ENCODE peak calls at places on chromosomes 7 and 10, in six cellular contexts. D is suprapubic skin, Z is sigmoid colon, M is IMR-90, L is A549, X is ovary. I is an unnamed sample.

GRCh38 chr10:27153855-27154198 is 357 bp downstream of the YME1L1 start:
- DNase-seq in D (no peak), Z (no peak), M (peak; percentile 29), L (peak; percentile 28), X (no peak), I (peak; percentile 10)

GRCh38 chr7:106895246-106895864 is 30.3 kb downstream of the PIK3CG start:
- DNase-seq in D (no peak), Z (no peak), M (no peak), L (no peak), X (no peak), I (no peak)

GRCh38 chr10:51878695-51879094 is 179.3 kb upstream of the CSTF2T start:
- DNase-seq in D (no peak), Z (no peak), M (no peak), L (no peak), X (no peak), I (no peak)

GRCh38 chr10:29240991-29241660 is 47.7 kb upstream of the LYZL1 start:
- DNase-seq in D (no peak), Z (no peak), M (no peak), L (no peak), X (peak; percentile 74), I (no peak)

GRCh38 chr10:117647306-117647705 is 104.8 kb downstream of the EMX2 start:
- DNase-seq in D (no peak), Z (no peak), M (no peak), L (no peak), X (no peak), I (no peak)

GRCh38 chr7:141702047-141702567 is at the start of gene DENND11:
- DNase-seq in D (no peak), Z (no peak), M (peak; percentile 11), L (peak; percentile 37), X (peak; percentile 53), I (peak; percentile 45)

GRCh38 chr10:59904431-59905065 is 1.8 kb downstream of the CCDC6 start:
- DNase-seq in D (no peak), Z (no peak), M (no peak), L (no peak), X (no peak), I (no peak)

GRCh38 chr7:49596701-49597491 is 176.5 kb upstream of the VWC2 start:
- DNase-seq in D (no peak), Z (no peak), M (no peak), L (no peak), X (no peak), I (no peak)

GRCh38 chr7:6558837-6559236 is 7.6 kb upstream of the GRID2IP start:
- DNase-seq in D (no peak), Z (no peak), M (peak; percentile 21), L (peak; percentile 87), X (no peak), I (peak; percentile 92)

GRCh38 chr7:148763622-148764021 is 64.9 kb downstream of the CUL1 start:
- DNase-seq in D (no peak), Z (no peak), M (peak; percentile 55), L (no peak), X (no peak), I (no peak)

GRCh38 chr10:3043512-3044368 is 23.6 kb upstream of the PFKP start:
- DNase-seq in D (no peak), Z (peak; percentile 77), M (peak; percentile 80), L (peak; percentile 82), X (no peak), I (peak; percentile 71)

GRCh38 chr10:97426776-97427570 is 982 bp downstream of the PGAM1 start:
- DNase-seq in D (no peak), Z (no peak), M (no peak), L (no peak), X (no peak), I (no peak)

GRCh38 chr10:88114368-88114767 is 250.9 kb downstream of the PTEN start:
- DNase-seq in D (no peak), Z (no peak), M (peak; percentile 25), L (peak; percentile 62), X (no peak), I (no peak)

GRCh38 chr10:113169853-113170455 is 219.9 kb downstream of the TCF7L2 start:
- DNase-seq in D (no peak), Z (no peak), M (no peak), L (no peak), X (no peak), I (no peak)

GRCh38 chr7:92831716-92832622 is 4.4 kb downstream of the CDK6 start:
- DNase-seq in D (no peak), Z (no peak), M (peak; percentile 96), L (no peak), X (no peak), I (peak; percentile 26)

GRCh38 chr7:56810466-56810865 is 321.8 kb downstream of the ZNF479 start:
- DNase-seq in D (no peak), Z (no peak), M (no peak), L (no peak), X (no peak), I (no peak)

GRCh38 chr7:79272066-79272669 is 181.3 kb downstream of the MAGI2 start:
- DNase-seq in D (no peak), Z (no peak), M (peak; percentile 70), L (peak; percentile 18), X (no peak), I (no peak)

GRCh38 chr7:20403356-20403755 is 72.7 kb downstream of the ITGB8 start:
- DNase-seq in D (no peak), Z (peak; percentile 74), M (no peak), L (no peak), X (peak; percentile 60), I (no peak)

GRCh38 chr7:106111671-106112117 is 418 bp downstream of the SYPL1 start:
- DNase-seq in D (peak; percentile 85), Z (peak; percentile 87), M (no peak), L (peak; percentile 50), X (no peak), I (peak; percentile 51)

GRCh38 chr10:50614444-50615137 is 9.2 kb downstream of the SGMS1 start:
- DNase-seq in D (no peak), Z (no peak), M (no peak), L (peak; percentile 46), X (no peak), I (no peak)

GRCh38 chr10:128173383-128173782 is 47.2 kb upstream of the MKI67 start:
- DNase-seq in D (no peak), Z (no peak), M (no peak), L (no peak), X (no peak), I (no peak)

GRCh38 chr7:38753347-38753746 is 122.2 kb upstream of the AMPH start:
- DNase-seq in D (no peak), Z (no peak), M (no peak), L (no peak), X (no peak), I (no peak)
- TF ChIP-seq POLR2A in D (no peak), Z (no peak), M (no peak), L (no peak), X (no peak), I (no peak)

GRCh38 chr10:86848747-86849146 is 92.3 kb downstream of the BMPR1A start:
- DNase-seq in D (no peak), Z (no peak), M (no peak), L (no peak), X (no peak), I (no peak)
- TF ChIP-seq POLR2A in D (no peak), Z (no peak), M (no peak), L (no peak), X (no peak), I (no peak)

GRCh38 chr7:73700581-73701134 is 17.3 kb downstream of the BUD23 start:
- DNase-seq in D (no peak), Z (no peak), M (no peak), L (no peak), X (no peak), I (no peak)

GRCh38 chr7:73701357-73701995 is 18.0 kb downstream of the STX1A start:
- DNase-seq in D (no peak), Z (no peak), M (peak; percentile 33), L (peak; percentile 74), X (no peak), I (no peak)

GRCh38 chr7:73698410-73698809 is 15.0 kb downstream of the BUD23 start:
- DNase-seq in D (no peak), Z (no peak), M (no peak), L (no peak), X (no peak), I (no peak)

GRCh38 chr7:73700070-73700423 is 16.6 kb downstream of the BUD23 start:
- DNase-seq in D (no peak), Z (no peak), M (no peak), L (no peak), X (no peak), I (no peak)

DNA sequence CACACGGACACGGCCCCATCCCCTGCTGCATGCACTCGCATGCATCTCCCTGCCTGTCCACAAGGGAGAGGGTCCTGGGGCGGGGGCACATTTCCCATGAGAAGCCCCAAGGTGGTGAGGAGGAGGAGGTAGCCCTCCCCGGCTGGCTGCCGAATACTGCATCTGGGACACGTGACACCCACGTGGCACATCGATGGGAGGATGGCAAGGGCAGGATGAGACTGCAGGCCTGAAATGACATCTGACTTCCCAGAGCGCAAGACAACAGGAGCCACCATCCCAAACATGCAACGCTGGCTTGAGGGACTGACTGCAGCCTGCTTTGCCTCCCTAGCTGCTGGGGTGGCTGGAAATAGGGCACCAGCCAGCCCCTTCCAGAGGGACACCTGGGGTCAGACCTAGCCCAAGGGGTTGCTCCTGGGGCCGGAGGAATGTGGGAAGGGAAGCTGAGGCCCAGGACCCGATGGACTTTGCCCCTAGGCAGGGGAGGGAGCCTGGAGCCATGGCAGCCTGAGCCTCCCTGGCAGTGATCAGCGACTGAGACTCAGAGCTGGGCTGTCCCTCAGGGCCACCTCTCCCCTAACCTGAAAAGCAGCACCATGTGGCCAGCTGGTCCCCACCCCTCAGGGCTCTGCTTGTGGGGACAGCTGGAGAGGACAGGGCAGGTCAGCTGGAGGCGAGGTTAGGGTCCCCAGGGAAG is 16.1 kb downstream of the BUD23 start:
- DNase-seq in D (no peak), Z (no peak), M (no peak), L (no peak), X (no peak), I (no peak)
- TF ChIP-seq POLR2A in D (no peak), Z (no peak), M (no peak), L (no peak), X (no peak), I (no peak)

GRCh38 chr10:79232864-79233263 is 114.4 kb upstream of the PPIF start:
- DNase-seq in D (no peak), Z (no peak), M (no peak), L (no peak), X (no peak), I (no peak)
- TF ChIP-seq POLR2A in D (no peak), Z (no peak), M (no peak), L (no peak), X (no peak), I (no peak)

DNA sequence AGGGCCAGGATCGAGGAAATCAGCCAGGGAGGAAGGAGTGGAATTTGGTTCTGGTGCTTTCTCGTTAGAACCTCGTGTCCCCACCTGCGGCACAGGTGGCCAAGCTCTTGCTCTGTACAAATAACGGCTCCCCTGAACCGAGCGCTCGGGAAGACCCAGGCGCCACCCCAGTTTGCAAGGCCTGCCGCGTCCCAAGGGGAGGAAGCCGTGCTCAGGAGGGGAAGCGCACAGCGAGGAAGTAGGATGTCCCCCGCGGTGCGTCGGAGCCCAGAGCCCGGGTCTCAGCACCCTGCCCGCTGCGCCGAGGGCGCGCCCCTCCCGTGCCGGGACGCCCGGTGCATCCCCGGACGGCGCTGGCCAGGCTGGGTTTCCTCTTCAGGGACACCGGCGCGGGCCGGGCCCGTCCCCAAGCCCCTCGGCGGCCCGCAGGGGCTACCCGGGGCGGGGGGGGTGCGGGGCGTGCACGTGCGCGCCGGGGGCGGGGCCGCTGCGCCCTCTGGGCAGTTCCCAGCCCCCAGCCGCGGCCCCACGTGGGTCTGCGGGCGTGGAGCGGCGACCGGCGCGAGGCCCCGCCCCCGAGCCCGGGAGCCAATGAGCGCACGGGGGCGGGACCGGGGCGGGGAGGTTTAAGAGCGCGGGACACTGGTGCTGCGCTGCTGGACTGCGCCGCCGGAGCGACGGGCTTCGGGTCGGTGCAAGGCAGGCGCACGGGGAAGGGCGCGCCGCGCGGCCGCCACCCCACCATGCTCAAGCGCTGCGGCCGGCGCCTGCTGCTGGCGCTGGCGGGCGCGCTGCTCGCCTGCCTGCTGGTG is at the start of gene LFNG:
- DNase-seq in D (no peak), Z (peak; percentile 90), M (peak; percentile 83), L (peak; percentile 92), X (peak; percentile 85), I (peak; percentile 100)
- TF ChIP-seq POLR2A in D (peak; percentile 68), Z (no peak), M (peak; percentile 91), L (peak; percentile 100), X (peak; percentile 53), I (peak; percentile 100)